ENCODE peak calls at places on chromosomes 2 and 18, in ten cellular contexts. One of them, this sample, is unnamed.

GRCh38 chr2:28662468-28663095 is 89.0 kb upstream of the PPP1CB start:
- DNase-seq in colonic mucosa: peak; percentile 74
- DNase-seq in stomach: peak; percentile 53
- DNase-seq in bronchial epithelial cell: peak; percentile 45
- DNase-seq in adrenal gland: no peak
- DNase-seq in AG09309: no peak
- DNase-seq in NT2/D1: no peak
- DNase-seq in NB4: no peak
- DNase-seq in body of pancreas: no peak
- DNase-seq in dorsolateral prefrontal cortex: no peak
- DNase-seq in this sample: no peak

GRCh38 chr2:85672486-85672885 is 4.5 kb upstream of the SFTPB start:
- DNase-seq in colonic mucosa: no peak
- DNase-seq in stomach: no peak
- DNase-seq in bronchial epithelial cell: no peak
- DNase-seq in adrenal gland: no peak
- DNase-seq in AG09309: no peak
- DNase-seq in NT2/D1: no peak
- DNase-seq in NB4: peak; percentile 40
- DNase-seq in body of pancreas: no peak
- DNase-seq in dorsolateral prefrontal cortex: no peak
- DNase-seq in this sample: no peak

GRCh38 chr2:163621445-163622004 is 114.3 kb downstream of the FIGN start:
- DNase-seq in colonic mucosa: no peak
- DNase-seq in stomach: no peak
- DNase-seq in bronchial epithelial cell: no peak
- DNase-seq in adrenal gland: no peak
- DNase-seq in AG09309: no peak
- DNase-seq in NT2/D1: peak; percentile 33
- DNase-seq in NB4: no peak
- DNase-seq in body of pancreas: no peak
- DNase-seq in dorsolateral prefrontal cortex: no peak
- DNase-seq in this sample: no peak

GRCh38 chr2:159960413-159960812 is 102.0 kb downstream of the PLA2R1 start:
- DNase-seq in colonic mucosa: no peak
- DNase-seq in stomach: no peak
- DNase-seq in bronchial epithelial cell: peak; percentile 97
- DNase-seq in adrenal gland: no peak
- DNase-seq in AG09309: no peak
- DNase-seq in NT2/D1: no peak
- DNase-seq in NB4: peak; percentile 58
- DNase-seq in body of pancreas: no peak
- DNase-seq in dorsolateral prefrontal cortex: no peak
- DNase-seq in this sample: no peak

GRCh38 chr2:217789736-217790181 is 213.0 kb downstream of the TNS1 start:
- DNase-seq in colonic mucosa: no peak
- DNase-seq in stomach: peak; percentile 19
- DNase-seq in bronchial epithelial cell: no peak
- DNase-seq in adrenal gland: no peak
- DNase-seq in AG09309: no peak
- DNase-seq in NT2/D1: no peak
- DNase-seq in NB4: no peak
- DNase-seq in body of pancreas: no peak
- DNase-seq in dorsolateral prefrontal cortex: no peak
- DNase-seq in this sample: no peak

GRCh38 chr2:1497122-1497611 is 83.9 kb downstream of the TPO start:
- DNase-seq in colonic mucosa: no peak
- DNase-seq in stomach: no peak
- DNase-seq in bronchial epithelial cell: no peak
- DNase-seq in adrenal gland: no peak
- DNase-seq in AG09309: no peak
- DNase-seq in NT2/D1: no peak
- DNase-seq in NB4: no peak
- DNase-seq in body of pancreas: no peak
- DNase-seq in dorsolateral prefrontal cortex: peak; percentile 23
- DNase-seq in this sample: no peak

GRCh38 chr2:168211664-168212163 is 35.7 kb downstream of the STK39 start:
- DNase-seq in colonic mucosa: no peak
- DNase-seq in stomach: no peak
- DNase-seq in bronchial epithelial cell: peak; percentile 26
- DNase-seq in adrenal gland: no peak
- DNase-seq in AG09309: no peak
- DNase-seq in NT2/D1: no peak
- DNase-seq in NB4: no peak
- DNase-seq in body of pancreas: no peak
- DNase-seq in dorsolateral prefrontal cortex: no peak
- DNase-seq in this sample: no peak

GRCh38 chr2:88115825-88116518 is 11.9 kb downstream of the FABP1 start:
- DNase-seq in colonic mucosa: no peak
- DNase-seq in stomach: no peak
- DNase-seq in bronchial epithelial cell: no peak
- DNase-seq in adrenal gland: no peak
- DNase-seq in AG09309: no peak
- DNase-seq in NT2/D1: no peak
- DNase-seq in NB4: no peak
- DNase-seq in body of pancreas: no peak
- DNase-seq in dorsolateral prefrontal cortex: no peak
- DNase-seq in this sample: no peak

GRCh38 chr2:124213977-124214587 is 189.0 kb downstream of the CNTNAP5 start:
- DNase-seq in colonic mucosa: no peak
- DNase-seq in stomach: no peak
- DNase-seq in bronchial epithelial cell: no peak
- DNase-seq in adrenal gland: no peak
- DNase-seq in AG09309: no peak
- DNase-seq in NT2/D1: no peak
- DNase-seq in NB4: no peak
- DNase-seq in body of pancreas: no peak
- DNase-seq in dorsolateral prefrontal cortex: no peak
- DNase-seq in this sample: no peak

GRCh38 chr2:33212151-33212550 is 264.3 kb upstream of the RASGRP3 start:
- DNase-seq in colonic mucosa: no peak
- DNase-seq in stomach: no peak
- DNase-seq in bronchial epithelial cell: peak; percentile 94
- DNase-seq in adrenal gland: no peak
- DNase-seq in AG09309: peak; percentile 84
- DNase-seq in NT2/D1: no peak
- DNase-seq in NB4: no peak
- DNase-seq in body of pancreas: no peak
- DNase-seq in dorsolateral prefrontal cortex: no peak
- DNase-seq in this sample: no peak

GRCh38 chr2:108491848-108492247 is 42.4 kb upstream of the LIMS1 start:
- DNase-seq in colonic mucosa: no peak
- DNase-seq in stomach: no peak
- DNase-seq in bronchial epithelial cell: no peak
- DNase-seq in adrenal gland: no peak
- DNase-seq in AG09309: no peak
- DNase-seq in NT2/D1: no peak
- DNase-seq in NB4: no peak
- DNase-seq in body of pancreas: no peak
- DNase-seq in dorsolateral prefrontal cortex: no peak
- DNase-seq in this sample: no peak

GRCh38 chr2:29475446-29476006 is 360.3 kb downstream of the CLIP4 start:
- DNase-seq in colonic mucosa: no peak
- DNase-seq in stomach: no peak
- DNase-seq in bronchial epithelial cell: no peak
- DNase-seq in adrenal gland: no peak
- DNase-seq in AG09309: no peak
- DNase-seq in NT2/D1: no peak
- DNase-seq in NB4: no peak
- DNase-seq in body of pancreas: no peak
- DNase-seq in dorsolateral prefrontal cortex: no peak
- DNase-seq in this sample: no peak

GRCh38 chr18:13145636-13146190 is 72.8 kb upstream of the LDLRAD4 start:
- DNase-seq in colonic mucosa: no peak
- DNase-seq in stomach: no peak
- DNase-seq in bronchial epithelial cell: no peak
- DNase-seq in adrenal gland: no peak
- DNase-seq in AG09309: no peak
- DNase-seq in NT2/D1: no peak
- DNase-seq in NB4: peak; percentile 17
- DNase-seq in body of pancreas: no peak
- DNase-seq in dorsolateral prefrontal cortex: no peak
- DNase-seq in this sample: no peak

GRCh38 chr2:165376571-165376975 is 92.9 kb upstream of the CSRNP3 start:
- DNase-seq in colonic mucosa: no peak
- DNase-seq in stomach: no peak
- DNase-seq in bronchial epithelial cell: no peak
- DNase-seq in adrenal gland: no peak
- DNase-seq in AG09309: no peak
- DNase-seq in NT2/D1: no peak
- DNase-seq in NB4: no peak
- DNase-seq in body of pancreas: no peak
- DNase-seq in dorsolateral prefrontal cortex: no peak
- DNase-seq in this sample: no peak

GRCh38 chr2:98314251-98314650 is 32.0 kb upstream of the CNGA3 start:
- DNase-seq in colonic mucosa: no peak
- DNase-seq in stomach: no peak
- DNase-seq in bronchial epithelial cell: no peak
- DNase-seq in adrenal gland: no peak
- DNase-seq in AG09309: no peak
- DNase-seq in NT2/D1: no peak
- DNase-seq in NB4: no peak
- DNase-seq in body of pancreas: no peak
- DNase-seq in dorsolateral prefrontal cortex: no peak
- DNase-seq in this sample: no peak
- H3K4me3 ChIP-seq in colonic mucosa: no peak overlapping the region
- H3K4me3 ChIP-seq in stomach: no peak overlapping the region
- H3K4me3 ChIP-seq in bronchial epithelial cell: no peak overlapping the region
- H3K4me3 ChIP-seq in adrenal gland: no peak overlapping the region
- H3K4me3 ChIP-seq in AG09309: no peak overlapping the region
- H3K4me3 ChIP-seq in NT2/D1: no peak overlapping the region
- H3K4me3 ChIP-seq in NB4: no peak overlapping the region
- H3K4me3 ChIP-seq in body of pancreas: no peak overlapping the region
- H3K4me3 ChIP-seq in dorsolateral prefrontal cortex: no peak overlapping the region
- H3K4me3 ChIP-seq in this sample: no peak overlapping the region

DNA sequence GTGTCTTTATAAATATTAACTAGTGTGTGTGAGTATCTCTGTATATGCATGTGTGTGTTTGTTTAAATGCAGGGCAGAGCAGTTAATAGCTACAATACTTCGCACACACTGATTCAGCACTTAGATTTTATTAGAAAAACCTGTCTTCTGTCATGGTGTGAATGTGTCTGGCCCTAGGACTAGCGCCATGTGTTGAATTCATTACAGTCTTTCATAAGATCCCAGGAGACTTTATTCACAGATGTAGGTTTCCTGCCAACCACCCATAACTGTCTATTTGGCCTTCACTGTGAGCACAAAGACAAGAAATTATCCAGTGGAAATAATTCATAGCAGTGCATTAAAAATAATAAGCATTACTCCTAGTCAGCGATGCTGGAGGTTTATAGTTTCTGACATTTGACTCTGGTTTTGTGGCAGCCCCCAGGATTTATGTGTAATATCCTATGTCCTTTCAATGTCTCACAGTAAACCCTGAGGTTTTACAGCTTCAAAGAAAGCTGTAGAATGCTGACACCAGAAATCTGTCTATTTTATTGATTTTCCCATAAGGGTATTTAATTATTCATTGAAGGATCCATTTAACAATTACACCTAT is 93.9 kb downstream of the ZNF804A start:
- DNase-seq in colonic mucosa: no peak
- DNase-seq in stomach: no peak
- DNase-seq in bronchial epithelial cell: no peak
- DNase-seq in adrenal gland: no peak
- DNase-seq in AG09309: no peak
- DNase-seq in NT2/D1: no peak
- DNase-seq in NB4: peak; percentile 66
- DNase-seq in body of pancreas: no peak
- DNase-seq in dorsolateral prefrontal cortex: no peak
- DNase-seq in this sample: no peak
- H3K4me3 ChIP-seq in colonic mucosa: no peak overlapping the region
- H3K4me3 ChIP-seq in stomach: no peak overlapping the region
- H3K4me3 ChIP-seq in bronchial epithelial cell: no peak overlapping the region
- H3K4me3 ChIP-seq in adrenal gland: no peak overlapping the region
- H3K4me3 ChIP-seq in AG09309: no peak overlapping the region
- H3K4me3 ChIP-seq in NT2/D1: no peak overlapping the region
- H3K4me3 ChIP-seq in NB4: no peak overlapping the region
- H3K4me3 ChIP-seq in body of pancreas: no peak overlapping the region
- H3K4me3 ChIP-seq in dorsolateral prefrontal cortex: no peak overlapping the region
- H3K4me3 ChIP-seq in this sample: no peak overlapping the region

DNA sequence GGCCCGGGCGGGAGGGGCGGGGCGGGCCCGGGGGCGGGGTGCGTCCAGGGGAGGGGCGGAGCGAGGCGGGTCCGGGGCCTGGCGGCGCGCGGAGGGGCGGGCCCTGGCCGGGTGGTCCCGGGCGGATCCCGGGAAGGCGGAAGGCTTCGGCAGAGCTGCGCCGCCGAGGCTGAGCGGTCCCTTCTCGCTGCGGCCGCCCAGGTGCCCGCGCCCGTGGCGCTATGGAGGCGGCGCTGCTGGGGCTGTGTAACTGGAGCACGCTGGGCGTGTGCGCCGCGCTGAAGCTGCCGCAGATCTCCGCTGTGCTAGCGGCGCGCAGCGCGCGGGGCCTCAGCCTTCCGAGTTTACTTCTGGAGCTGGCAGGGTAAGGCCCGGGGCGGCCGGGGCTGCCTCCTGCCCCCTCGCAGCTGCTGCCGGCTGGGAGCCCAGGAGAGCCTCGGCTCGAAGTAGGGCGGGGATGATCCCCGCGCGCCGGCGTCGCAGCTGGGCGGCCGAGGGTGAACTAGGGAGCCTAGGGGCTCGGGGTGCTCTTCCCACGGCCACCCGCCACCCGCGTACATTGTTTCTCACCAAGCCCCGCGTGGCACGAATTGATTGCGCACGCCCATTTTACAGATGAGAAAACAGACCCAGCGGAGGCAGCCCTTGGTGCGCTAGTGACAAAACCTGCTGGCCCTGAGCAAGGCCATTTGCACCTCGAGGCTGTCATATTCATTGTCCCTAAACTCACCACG is at the start of gene SLC66A3:
- DNase-seq in colonic mucosa: peak; percentile 34
- DNase-seq in stomach: no peak
- DNase-seq in bronchial epithelial cell: peak; percentile 77
- DNase-seq in adrenal gland: peak; percentile 82
- DNase-seq in AG09309: peak; percentile 48
- DNase-seq in NT2/D1: peak; percentile 68
- DNase-seq in NB4: peak; percentile 94
- DNase-seq in body of pancreas: no peak
- DNase-seq in dorsolateral prefrontal cortex: peak; percentile 61
- DNase-seq in this sample: peak; percentile 29
- H3K4me3 ChIP-seq in colonic mucosa: peak within 1 kb of the TSS; percentile 84
- H3K4me3 ChIP-seq in stomach: peak within 1 kb of the TSS; percentile 74
- H3K4me3 ChIP-seq in bronchial epithelial cell: peak within 1 kb of the TSS; percentile 71
- H3K4me3 ChIP-seq in adrenal gland: peak within 1 kb of the TSS; percentile 46
- H3K4me3 ChIP-seq in AG09309: peak within 1 kb of the TSS; percentile 79
- H3K4me3 ChIP-seq in NT2/D1: peak within 1 kb of the TSS; percentile 50
- H3K4me3 ChIP-seq in NB4: peak within 1 kb of the TSS; percentile 64
- H3K4me3 ChIP-seq in body of pancreas: peak within 1 kb of the TSS; percentile 63
- H3K4me3 ChIP-seq in dorsolateral prefrontal cortex: peak within 1 kb of the TSS; percentile 94
- H3K4me3 ChIP-seq in this sample: peak within 1 kb of the TSS; percentile 60

DNA sequence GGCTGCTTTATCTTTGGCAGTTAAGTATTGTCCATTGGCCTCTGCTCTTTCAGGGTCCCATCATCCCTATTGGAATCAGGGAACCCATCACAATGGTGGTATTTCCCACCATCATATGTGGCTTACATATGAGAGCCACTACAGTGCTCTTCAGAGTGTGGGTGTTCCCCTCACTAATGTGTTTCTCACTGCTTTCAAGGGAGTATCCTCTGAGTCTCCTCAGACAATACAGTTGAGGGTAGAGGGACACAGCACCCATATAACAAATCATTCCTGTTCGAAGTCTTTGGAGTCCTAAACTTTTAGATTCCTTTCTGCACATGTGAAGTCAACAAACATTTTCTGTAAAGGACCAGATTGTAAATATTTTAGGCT is 48.7 kb upstream of the DNAJC10 start:
- DNase-seq in colonic mucosa: no peak
- DNase-seq in stomach: no peak
- DNase-seq in bronchial epithelial cell: no peak
- DNase-seq in adrenal gland: no peak
- DNase-seq in AG09309: no peak
- DNase-seq in NT2/D1: no peak
- DNase-seq in NB4: no peak
- DNase-seq in body of pancreas: no peak
- DNase-seq in dorsolateral prefrontal cortex: no peak
- DNase-seq in this sample: no peak
- H3K4me3 ChIP-seq in colonic mucosa: no peak overlapping the region
- H3K4me3 ChIP-seq in stomach: no peak overlapping the region
- H3K4me3 ChIP-seq in bronchial epithelial cell: no peak overlapping the region
- H3K4me3 ChIP-seq in adrenal gland: no peak overlapping the region
- H3K4me3 ChIP-seq in AG09309: no peak overlapping the region
- H3K4me3 ChIP-seq in NT2/D1: no peak overlapping the region
- H3K4me3 ChIP-seq in NB4: no peak overlapping the region
- H3K4me3 ChIP-seq in body of pancreas: no peak overlapping the region
- H3K4me3 ChIP-seq in dorsolateral prefrontal cortex: no peak overlapping the region
- H3K4me3 ChIP-seq in this sample: no peak overlapping the region